ENCODE peak calls at places on chromosome 1, in seven cellular contexts. One of them, this sample, is unnamed.

GRCh38 chr1:175192630-175193338 is at the start of gene KIAA0040:
- DNase-seq in activated CD4-positive, alpha-beta T cell treated with anti-CD3 and anti-CD28 coated beads for 24 hours: peak; percentile 47
- DNase-seq in activated T-helper 2 cell treated with anti-CD3 and anti-CD28 coated beads, Interferon-gamma antibody, Interleukin-2, Interleukin-4, amounts not matched to agents 10 μg/mL and 5 μg/mL and 100 μg/mL, durations not matched to agents 14 hours and 24 hours and 36 hours: peak; percentile 51
- DNase-seq in T1000: peak; percentile 21
- DNase-seq in heart left ventricle: peak; percentile 90
- DNase-seq in stimulated activated naive CD8-positive, alpha-beta T cell treated with anti-CD3 and anti-CD28 coated beads, Interleukin-15, amount 100 ng/mL, for 72 hours: peak; percentile 57
- DNase-seq in CD8-positive, alpha-beta T cell: peak; percentile 63
- DNase-seq in this sample: peak; percentile 40

GRCh38 chr1:186566140-186566850 is 105.4 kb upstream of the PDC start:
- DNase-seq in T1000: no peak
- DNase-seq in CD8-positive, alpha-beta T cell: no peak
- DNase-seq in activated T-helper 2 cell treated with anti-CD3 and anti-CD28 coated beads, Interferon-gamma antibody, Interleukin-2, Interleukin-4, amounts not matched to agents 10 μg/mL and 5 μg/mL and 100 μg/mL, durations not matched to agents 14 hours and 24 hours and 36 hours: no peak
- DNase-seq in heart left ventricle: no peak
- DNase-seq in stimulated activated naive CD8-positive, alpha-beta T cell treated with anti-CD3 and anti-CD28 coated beads, Interleukin-15, amount 100 ng/mL, for 72 hours: no peak
- DNase-seq in activated CD4-positive, alpha-beta T cell treated with anti-CD3 and anti-CD28 coated beads for 24 hours: no peak
- DNase-seq in this sample: no peak

GRCh38 chr1:17553970-17554369 is 14.5 kb downstream of the ARHGEF10L start:
- DNase-seq in stimulated activated naive CD8-positive, alpha-beta T cell treated with anti-CD3 and anti-CD28 coated beads, Interleukin-15, amount 100 ng/mL, for 72 hours: no peak
- DNase-seq in activated T-helper 2 cell treated with anti-CD3 and anti-CD28 coated beads, Interferon-gamma antibody, Interleukin-2, Interleukin-4, amounts not matched to agents 10 μg/mL and 5 μg/mL and 100 μg/mL, durations not matched to agents 14 hours and 24 hours and 36 hours: no peak
- DNase-seq in heart left ventricle: no peak
- DNase-seq in activated CD4-positive, alpha-beta T cell treated with anti-CD3 and anti-CD28 coated beads for 24 hours: no peak
- DNase-seq in T1000: peak; percentile 57
- DNase-seq in CD8-positive, alpha-beta T cell: no peak
- DNase-seq in this sample: no peak

GRCh38 chr1:14895727-14896126 is 257.8 kb upstream of the TMEM51 start:
- DNase-seq in T1000: no peak
- DNase-seq in heart left ventricle: no peak
- DNase-seq in CD8-positive, alpha-beta T cell: no peak
- DNase-seq in activated CD4-positive, alpha-beta T cell treated with anti-CD3 and anti-CD28 coated beads for 24 hours: no peak
- DNase-seq in stimulated activated naive CD8-positive, alpha-beta T cell treated with anti-CD3 and anti-CD28 coated beads, Interleukin-15, amount 100 ng/mL, for 72 hours: no peak
- DNase-seq in activated T-helper 2 cell treated with anti-CD3 and anti-CD28 coated beads, Interferon-gamma antibody, Interleukin-2, Interleukin-4, amounts not matched to agents 10 μg/mL and 5 μg/mL and 100 μg/mL, durations not matched to agents 14 hours and 24 hours and 36 hours: no peak
- DNase-seq in this sample: no peak

GRCh38 chr1:47411441-47411840 is 4.6 kb upstream of the FOXE3 start:
- DNase-seq in activated CD4-positive, alpha-beta T cell treated with anti-CD3 and anti-CD28 coated beads for 24 hours: no peak
- DNase-seq in heart left ventricle: no peak
- DNase-seq in T1000: no peak
- DNase-seq in activated T-helper 2 cell treated with anti-CD3 and anti-CD28 coated beads, Interferon-gamma antibody, Interleukin-2, Interleukin-4, amounts not matched to agents 10 μg/mL and 5 μg/mL and 100 μg/mL, durations not matched to agents 14 hours and 24 hours and 36 hours: no peak
- DNase-seq in CD8-positive, alpha-beta T cell: no peak
- DNase-seq in stimulated activated naive CD8-positive, alpha-beta T cell treated with anti-CD3 and anti-CD28 coated beads, Interleukin-15, amount 100 ng/mL, for 72 hours: no peak
- DNase-seq in this sample: no peak

GRCh38 chr1:66641851-66642473 is 108.0 kb downstream of the SGIP1 start:
- DNase-seq in T1000: no peak
- DNase-seq in activated T-helper 2 cell treated with anti-CD3 and anti-CD28 coated beads, Interferon-gamma antibody, Interleukin-2, Interleukin-4, amounts not matched to agents 10 μg/mL and 5 μg/mL and 100 μg/mL, durations not matched to agents 14 hours and 24 hours and 36 hours: no peak
- DNase-seq in activated CD4-positive, alpha-beta T cell treated with anti-CD3 and anti-CD28 coated beads for 24 hours: no peak
- DNase-seq in heart left ventricle: no peak
- DNase-seq in stimulated activated naive CD8-positive, alpha-beta T cell treated with anti-CD3 and anti-CD28 coated beads, Interleukin-15, amount 100 ng/mL, for 72 hours: no peak
- DNase-seq in CD8-positive, alpha-beta T cell: no peak
- DNase-seq in this sample: no peak

GRCh38 chr1:64967381-64967780 is 1.0 kb upstream of the JAK1 start:
- DNase-seq in T1000: no peak
- DNase-seq in CD8-positive, alpha-beta T cell: no peak
- DNase-seq in stimulated activated naive CD8-positive, alpha-beta T cell treated with anti-CD3 and anti-CD28 coated beads, Interleukin-15, amount 100 ng/mL, for 72 hours: no peak
- DNase-seq in activated T-helper 2 cell treated with anti-CD3 and anti-CD28 coated beads, Interferon-gamma antibody, Interleukin-2, Interleukin-4, amounts not matched to agents 10 μg/mL and 5 μg/mL and 100 μg/mL, durations not matched to agents 14 hours and 24 hours and 36 hours: no peak
- DNase-seq in activated CD4-positive, alpha-beta T cell treated with anti-CD3 and anti-CD28 coated beads for 24 hours: no peak
- DNase-seq in heart left ventricle: no peak
- DNase-seq in this sample: no peak

GRCh38 chr1:159921251-159921650 is 4.1 kb downstream of the TAGLN2 start:
- DNase-seq in T1000: no peak
- DNase-seq in stimulated activated naive CD8-positive, alpha-beta T cell treated with anti-CD3 and anti-CD28 coated beads, Interleukin-15, amount 100 ng/mL, for 72 hours: no peak
- DNase-seq in CD8-positive, alpha-beta T cell: no peak
- DNase-seq in heart left ventricle: no peak
- DNase-seq in activated T-helper 2 cell treated with anti-CD3 and anti-CD28 coated beads, Interferon-gamma antibody, Interleukin-2, Interleukin-4, amounts not matched to agents 10 μg/mL and 5 μg/mL and 100 μg/mL, durations not matched to agents 14 hours and 24 hours and 36 hours: no peak
- DNase-seq in activated CD4-positive, alpha-beta T cell treated with anti-CD3 and anti-CD28 coated beads for 24 hours: no peak
- DNase-seq in this sample: no peak

GRCh38 chr1:46526689-46527291 is 24.7 kb downstream of the KNCN start:
- DNase-seq in CD8-positive, alpha-beta T cell: no peak
- DNase-seq in activated T-helper 2 cell treated with anti-CD3 and anti-CD28 coated beads, Interferon-gamma antibody, Interleukin-2, Interleukin-4, amounts not matched to agents 10 μg/mL and 5 μg/mL and 100 μg/mL, durations not matched to agents 14 hours and 24 hours and 36 hours: no peak
- DNase-seq in stimulated activated naive CD8-positive, alpha-beta T cell treated with anti-CD3 and anti-CD28 coated beads, Interleukin-15, amount 100 ng/mL, for 72 hours: no peak
- DNase-seq in T1000: no peak
- DNase-seq in activated CD4-positive, alpha-beta T cell treated with anti-CD3 and anti-CD28 coated beads for 24 hours: no peak
- DNase-seq in heart left ventricle: no peak
- DNase-seq in this sample: no peak

GRCh38 chr1:237873487-237873927 is 17.2 kb downstream of the ZP4 start:
- DNase-seq in activated T-helper 2 cell treated with anti-CD3 and anti-CD28 coated beads, Interferon-gamma antibody, Interleukin-2, Interleukin-4, amounts not matched to agents 10 μg/mL and 5 μg/mL and 100 μg/mL, durations not matched to agents 14 hours and 24 hours and 36 hours: no peak
- DNase-seq in activated CD4-positive, alpha-beta T cell treated with anti-CD3 and anti-CD28 coated beads for 24 hours: no peak
- DNase-seq in heart left ventricle: no peak
- DNase-seq in CD8-positive, alpha-beta T cell: no peak
- DNase-seq in T1000: peak; percentile 22
- DNase-seq in stimulated activated naive CD8-positive, alpha-beta T cell treated with anti-CD3 and anti-CD28 coated beads, Interleukin-15, amount 100 ng/mL, for 72 hours: no peak
- DNase-seq in this sample: no peak